ENCODE peak calls at places on chromosomes 7 and 10, in four cellular contexts. Y is activated CD4-positive, alpha-beta T cell treated with anti-CD3 and anti-CD28 coated beads for 1 hour; P is activated T-helper 9 cell treated with anti-CD3 and anti-CD28 coated beads, Interleukin-2, amount 50 U/mL, for 16 hours; Z is Calu3. T is an unnamed sample.

GRCh38 chr7:133730360-133730759 is 396.8 kb upstream of the LRGUK start:
- DNase-seq in Y (no peak), P (no peak), Z (no peak), T (no peak)

GRCh38 chr10:49605177-49605938 is 4.8 kb upstream of the SLC18A3 start:
- DNase-seq in Y (no peak), P (no peak), Z (no peak), T (no peak)

GRCh38 chr10:22615819-22616499 is 98.4 kb downstream of the PIP4K2A start:
- DNase-seq in Y (no peak), P (peak; percentile 30), Z (peak; percentile 61), T (no peak)

GRCh38 chr10:14016011-14016536 is 314.6 kb downstream of the FRMD4A start:
- DNase-seq in Y (no peak), P (no peak), Z (no peak), T (peak; percentile 55)

GRCh38 chr10:102596506-102596971 is 47.7 kb upstream of the TRIM8 start:
- DNase-seq in Y (no peak), P (no peak), Z (peak; percentile 64), T (peak; percentile 49)

GRCh38 chr7:128150223-128150622 is 90.9 kb upstream of the LEP start:
- DNase-seq in Y (no peak), P (no peak), Z (no peak), T (no peak)

GRCh38 chr10:129605266-129605985 is 138.4 kb downstream of the MGMT start:
- DNase-seq in Y (no peak), P (no peak), Z (no peak), T (no peak)

GRCh38 chr10:100875484-100876166 is 37.1 kb upstream of the SLF2 start:
- DNase-seq in Y (no peak), P (no peak), Z (no peak), T (no peak)

GRCh38 chr10:130804281-130804680 is 507.2 kb downstream of the TCERG1L start:
- DNase-seq in Y (no peak), P (no peak), Z (no peak), T (no peak)

GRCh38 chr7:117068511-117069155 is 115.3 kb downstream of the ST7 start:
- DNase-seq in Y (no peak), P (no peak), Z (no peak), T (no peak)

GRCh38 chr10:15045380-15045779 is 1.6 kb downstream of the OLAH start:
- DNase-seq in Y (no peak), P (no peak), Z (no peak), T (no peak)

GRCh38 chr7:143003393-143004051 is 23.4 kb downstream of the OR9A2 start:
- DNase-seq in Y (no peak), P (no peak), Z (peak; percentile 15), T (no peak)

T was measured in mucosa of gallbladder.